ENCODE peak calls at places on chromosomes 6 and 20, in four cellular contexts. C is HepG2, N is GM12878, G is K562. W is an unnamed sample.

GRCh38 chr6:111764238-111765182 is 108.7 kb downstream of the FYN start:
- DNase-seq in C (no peak), N (peak; percentile 94), G (no peak), W (no peak)

GRCh38 chr20:49278817-49279676 is 1.2 kb upstream of the ZNFX1 start:
- DNase-seq in C (peak; percentile 52), N (no peak), G (peak; percentile 13), W (no peak)

GRCh38 chr6:165049362-165049761 is 260.0 kb downstream of the C6orf118 start:
- DNase-seq in C (peak; percentile 32), N (no peak), G (peak; percentile 50), W (peak; percentile 60)

GRCh38 chr6:125753218-125753936 is 3.9 kb downstream of the HEY2 start:
- DNase-seq in C (peak; percentile 33), N (no peak), G (no peak), W (no peak)

GRCh38 chr6:165922309-165922794 is 245.3 kb downstream of the TBXT start:
- DNase-seq in C (no peak), N (no peak), G (no peak), W (no peak)

GRCh38 chr6:36423101-36423824 is 19.4 kb downstream of the PXT1 start:
- DNase-seq in C (peak; percentile 98), N (peak; percentile 85), G (peak; percentile 99), W (peak; percentile 95)

GRCh38 chr20:1267809-1268374 is 1.8 kb downstream of the SNPH start:
- DNase-seq in C (no peak), N (no peak), G (no peak), W (no peak)

GRCh38 chr20:62910777-62911497 is 15.4 kb downstream of the DIDO1 start:
- DNase-seq in C (no peak), N (no peak), G (no peak), W (no peak)

GRCh38 chr6:16380220-16380809 is 141.9 kb downstream of the GMPR start:
- DNase-seq in C (no peak), N (no peak), G (no peak), W (no peak)

GRCh38 chr6:79127660-79128059 is 49.6 kb upstream of the PHIP start:
- DNase-seq in C (peak; percentile 13), N (no peak), G (no peak), W (no peak)

GRCh38 chr20:41218466-41218865 is 81.1 kb downstream of the PLCG1 start:
- DNase-seq in C (no peak), N (no peak), G (no peak), W (no peak)

GRCh38 chr20:31608256-31608980 is 3.3 kb downstream of the ID1 start:
- DNase-seq in C (peak; percentile 100), N (no peak), G (peak; percentile 77), W (no peak)

GRCh38 chr6:151289399-151290007 is 49.7 kb downstream of the AKAP12 start:
- DNase-seq in C (no peak), N (no peak), G (no peak), W (no peak)

GRCh38 chr20:50297498-50298348 is 107.1 kb downstream of the CEBPB start:
- DNase-seq in C (no peak), N (no peak), G (no peak), W (no peak)

GRCh38 chr6:147904416-147904815 is 395.9 kb downstream of the SAMD5 start:
- DNase-seq in C (no peak), N (no peak), G (no peak), W (no peak)

GRCh38 chr6:148932731-148933130 is 185.9 kb downstream of the UST start:
- DNase-seq in C (no peak), N (no peak), G (no peak), W (no peak)

GRCh38 chr6:92810913-92811312 is 608.4 kb downstream of the EPHA7 start:
- DNase-seq in C (peak; percentile 40), N (peak; percentile 13), G (peak; percentile 4), W (peak; percentile 60)

GRCh38 chr6:35038076-35038475 is 103.1 kb downstream of the TCP11 start:
- DNase-seq in C (no peak), N (no peak), G (no peak), W (no peak)

GRCh38 chr6:21754891-21755290 is 161.3 kb downstream of the SOX4 start:
- DNase-seq in C (no peak), N (no peak), G (no peak), W (no peak)

GRCh38 chr20:52047811-52048302 is 143.7 kb downstream of the ZFP64 start:
- DNase-seq in C (no peak), N (no peak), G (no peak), W (no peak)

GRCh38 chr6:29965873-29966601 is 23.7 kb downstream of the HLA-A start:
- DNase-seq in C (peak; percentile 95), N (peak; percentile 62), G (peak; percentile 65), W (no peak)

GRCh38 chr6:71300561-71301168 is 12.1 kb downstream of the OGFRL1 start:
- DNase-seq in C (no peak), N (no peak), G (no peak), W (no peak)

GRCh38 chr6:71035871-71036270 is 79.0 kb upstream of the B3GAT2 start:
- DNase-seq in C (no peak), N (no peak), G (no peak), W (no peak)

GRCh38 chr6:22467645-22468044 is 101.7 kb upstream of the HDGFL1 start:
- DNase-seq in C (no peak), N (no peak), G (no peak), W (no peak)

GRCh38 chr6:73045609-73046008 is 179.7 kb downstream of the KHDC1L start:
- DNase-seq in C (no peak), N (no peak), G (no peak), W (no peak)

DNA sequence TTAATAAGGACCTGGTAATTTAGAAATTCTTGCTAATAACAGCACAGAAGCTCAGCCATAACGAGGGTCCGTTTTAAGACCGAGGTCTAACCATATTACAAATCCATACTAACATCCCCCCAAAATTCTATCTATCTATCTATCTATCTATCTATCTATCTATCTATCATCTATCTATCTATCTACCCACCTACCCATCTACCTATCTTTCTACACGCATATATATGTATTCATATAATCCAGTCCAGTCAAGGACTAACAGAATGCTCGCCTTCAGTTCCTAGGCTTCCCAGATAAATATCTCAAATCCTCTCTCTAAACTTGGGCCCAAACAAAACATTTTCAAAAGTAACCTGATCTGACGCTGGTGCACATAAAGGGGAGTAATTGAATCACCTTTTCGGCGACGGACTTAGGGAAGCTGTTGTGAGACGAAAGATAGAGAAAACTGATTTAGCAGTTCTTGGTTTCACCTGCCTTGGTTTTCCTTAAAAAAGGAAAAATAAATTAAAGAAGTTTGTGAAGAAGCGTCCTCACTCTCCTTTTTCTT is 14.5 kb downstream of the HMGN4 start:
- DNase-seq in C (no peak), N (no peak), G (no peak), W (no peak)
- TF ChIP-seq TARDBP in C (no peak), N (no peak), G (no peak), W (no peak)

GRCh38 chr6:152746172-152746553 is 4.4 kb upstream of the VIP start:
- DNase-seq in C (peak; percentile 69), N (no peak), G (no peak), W (no peak)

GRCh38 chr6:152748843-152749242 is 1.8 kb upstream of the VIP start:
- DNase-seq in C (no peak), N (no peak), G (no peak), W (no peak)

GRCh38 chr6:152745509-152746171 is 5.0 kb upstream of the VIP start:
- DNase-seq in C (no peak), N (no peak), G (no peak), W (no peak)

GRCh38 chr6:152749336-152749735 is 1.3 kb upstream of the VIP start:
- DNase-seq in C (no peak), N (no peak), G (no peak), W (no peak)

DNA sequence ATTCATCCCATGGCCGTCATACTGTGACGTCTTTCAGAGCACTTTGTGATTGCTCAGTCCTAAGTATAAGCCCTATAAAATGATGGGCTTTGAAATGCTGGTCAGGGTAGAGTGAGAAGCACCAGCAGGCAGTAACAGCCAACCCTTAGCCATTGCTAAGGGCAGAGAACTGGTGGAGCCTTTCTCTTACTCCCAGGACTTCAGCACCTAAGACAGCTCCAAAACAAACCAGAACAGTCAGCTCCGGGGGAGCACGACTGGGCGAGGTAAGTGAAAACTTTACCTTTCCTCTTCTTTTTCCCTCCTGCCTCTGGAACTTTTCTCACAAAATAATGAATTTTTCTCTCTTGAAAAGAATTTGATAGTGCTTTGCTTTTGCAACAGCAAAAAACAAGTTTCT is at the start of gene VIP:
- DNase-seq in C (peak; percentile 35), N (no peak), G (peak; percentile 14), W (peak; percentile 60)
- TF ChIP-seq FOXK2 in C (no peak), N (no peak), G (no peak), W (no peak)

GRCh38 chr6:163600331-163600730 is 185.8 kb downstream of the QKI start:
- DNase-seq in C (no peak), N (no peak), G (no peak), W (no peak)
- TF ChIP-seq TARDBP in C (no peak), N (no peak), G (no peak), W (no peak)

DNA sequence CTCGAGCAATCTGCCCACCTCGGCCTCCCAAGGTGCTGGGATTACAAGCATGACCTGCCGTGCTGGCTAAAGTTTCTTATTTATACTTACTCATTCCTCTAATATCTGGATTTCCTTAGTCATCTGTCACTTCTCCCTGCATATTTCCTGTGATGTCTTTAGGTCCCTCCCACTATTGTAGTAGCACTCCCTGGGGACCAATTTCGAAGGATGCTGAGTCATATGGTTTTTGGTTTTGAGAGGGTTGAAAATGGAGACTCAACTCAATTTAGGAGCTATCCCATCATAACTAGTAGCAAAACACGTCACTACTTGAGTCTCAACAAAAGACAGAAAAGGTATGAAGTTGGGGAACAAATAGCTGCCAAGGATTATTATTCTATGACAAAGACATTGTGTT is 20.2 kb downstream of the MCUR1 start:
- DNase-seq in C (no peak), N (peak; percentile 63), G (no peak), W (no peak)
- TF ChIP-seq FOXK2 in C (no peak), N (no peak), G (no peak), W (no peak)

GRCh38 chr6:14118444-14118843 is 872 bp downstream of the CD83 start:
- DNase-seq in C (no peak), N (no peak), G (no peak), W (no peak)
- TF ChIP-seq TARDBP in C (no peak), N (no peak), G (no peak), W (no peak)

DNA sequence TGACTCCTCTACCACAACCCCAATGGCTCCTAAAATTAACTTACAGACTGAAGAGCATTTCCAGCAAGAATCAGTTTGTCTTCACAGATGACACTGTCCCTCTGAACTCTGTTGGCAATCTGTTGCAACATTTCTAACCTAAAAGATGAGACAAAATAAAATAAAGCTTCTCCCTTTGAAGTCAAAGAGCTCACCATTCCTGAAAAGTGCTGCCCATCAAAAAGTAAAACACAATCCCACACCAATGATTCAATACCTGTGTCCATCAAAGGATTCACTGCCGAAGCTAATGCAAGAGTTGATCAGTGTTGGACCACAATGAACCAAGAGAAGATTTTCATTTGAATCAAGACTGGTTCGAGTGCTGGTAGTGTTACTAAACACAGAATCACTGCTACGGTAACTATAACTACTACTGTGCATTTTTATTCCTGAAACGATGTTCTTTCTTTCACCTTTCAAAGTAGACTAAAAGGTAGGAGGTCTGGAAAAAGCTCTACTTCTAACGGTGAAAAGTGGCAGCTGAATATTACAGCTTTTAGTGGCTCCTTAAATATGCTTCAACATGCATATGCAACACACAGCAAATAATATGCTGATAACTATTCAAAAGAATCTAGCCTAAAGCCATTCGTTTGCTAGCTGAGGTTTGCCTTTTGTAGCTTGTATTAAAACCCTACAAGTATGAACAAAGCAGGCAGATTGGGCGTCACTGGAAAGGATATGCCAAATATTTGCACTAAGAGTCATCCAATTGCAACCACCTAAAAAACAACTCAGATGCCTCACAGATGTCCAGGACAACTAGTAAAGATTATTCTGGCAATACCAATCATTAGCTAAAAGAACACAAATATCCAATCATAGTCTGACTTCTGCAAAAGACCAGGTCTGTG is at the start of gene DST:
- DNase-seq in C (peak; percentile 81), N (no peak), G (no peak), W (no peak)
- TF ChIP-seq FOXK2 in C (no peak), N (no peak), G (no peak), W (no peak)

W was measured in HEK293T.